ENCODE peak calls at places on chromosomes 7 and 10, in seven cellular contexts. M is mucosa of descending colon, Q is choroid plexus epithelial cell, H is HS-5, O is neural crest cell, U is NCI-H526 treated with DMSO at 0.1 percent for 48 hours, P is upper lobe of right lung. K is an unnamed sample.

GRCh38 chr7:142867398-142868187 is 12.7 kb downstream of the EPHB6 start:
- DNase-seq in M (no peak), Q (no peak), H (no peak), O (no peak), U (no peak), P (no peak), K (no peak)

GRCh38 chr7:42978496-42978895 is 46.3 kb downstream of the MRPL32 start:
- DNase-seq in M (no peak), Q (peak), H (no peak), O (no peak), U (no peak), P (no peak), K (no peak)

GRCh38 chr10:99682032-99682431 is 22.7 kb downstream of the ENTPD7 start:
- DNase-seq in M (no peak), Q (no peak), H (no peak), O (no peak), U (no peak), P (no peak), K (no peak)

GRCh38 chr7:37531225-37531624 is 82.6 kb upstream of the ELMO1 start:
- DNase-seq in M (no peak), Q (no peak), H (no peak), O (no peak), U (no peak), P (no peak), K (no peak)

GRCh38 chr7:17716816-17717215 is 223.5 kb downstream of the SNX13 start:
- DNase-seq in M (no peak), Q (no peak), H (no peak), O (no peak), U (no peak), P (no peak), K (no peak)

GRCh38 chr10:91197044-91197651 is 23.3 kb upstream of the PCGF5 start:
- DNase-seq in M (no peak), Q (peak), H (no peak), O (no peak), U (no peak), P (no peak), K (peak)

GRCh38 chr7:92039900-92040299 is 94.4 kb downstream of the CYP51A1 start:
- DNase-seq in M (no peak), Q (no peak), H (no peak), O (no peak), U (no peak), P (no peak), K (no peak)

GRCh38 chr7:50957427-50957826 is 174.7 kb upstream of the GRB10 start:
- DNase-seq in M (no peak), Q (no peak), H (no peak), O (no peak), U (no peak), P (no peak), K (no peak)

GRCh38 chr10:129670124-129670523 is 203.1 kb downstream of the MGMT start:
- DNase-seq in M (no peak), Q (no peak), H (no peak), O (no peak), U (no peak), P (no peak), K (no peak)

GRCh38 chr7:40306596-40306995 is 171.8 kb downstream of the SUGCT start:
- DNase-seq in M (no peak), Q (peak), H (no peak), O (no peak), U (no peak), P (no peak), K (no peak)

GRCh38 chr10:88117869-88118632 is 254.6 kb downstream of the PTEN start:
- DNase-seq in M (peak), Q (peak), H (no peak), O (no peak), U (no peak), P (no peak), K (no peak)

GRCh38 chr7:93364806-93365205 is 132.6 kb downstream of the VPS50 start:
- DNase-seq in M (no peak), Q (no peak), H (no peak), O (no peak), U (no peak), P (no peak), K (no peak)

GRCh38 chr7:135558337-135558767 is 635 bp downstream of the NUP205 start:
- DNase-seq in M (peak), Q (peak), H (peak), O (peak), U (peak), P (peak), K (no peak)

GRCh38 chr7:30019960-30020359 is 6.5 kb downstream of the FKBP14 start:
- DNase-seq in M (no peak), Q (no peak), H (no peak), O (no peak), U (no peak), P (no peak), K (no peak)

GRCh38 chr7:150311711-150312110 is 11.4 kb upstream of the LRRC61 start:
- DNase-seq in M (no peak), Q (peak), H (no peak), O (no peak), U (no peak), P (no peak), K (no peak)

GRCh38 chr10:69241575-69241974 is 21.4 kb downstream of the HKDC1 start:
- DNase-seq in M (no peak), Q (no peak), H (no peak), O (no peak), U (no peak), P (no peak), K (peak)

GRCh38 chr10:133316266-133316665 is 7.6 kb downstream of the ZNF511 start:
- DNase-seq in M (no peak), Q (no peak), H (no peak), O (no peak), U (no peak), P (no peak), K (no peak)

GRCh38 chr7:130394421-130395188 is 14.3 kb downstream of the CPA1 start:
- DNase-seq in M (no peak), Q (no peak), H (no peak), O (no peak), U (no peak), P (no peak), K (no peak)

GRCh38 chr7:77330169-77330882 is 85.8 kb downstream of the GSAP start:
- DNase-seq in M (no peak), Q (no peak), H (peak), O (no peak), U (no peak), P (no peak), K (no peak)

GRCh38 chr7:64618785-64619456 is 47.0 kb upstream of the ZNF107 start:
- DNase-seq in M (peak), Q (peak), H (no peak), O (peak), U (peak), P (no peak), K (no peak)

GRCh38 chr7:1966631-1967200 is 266.0 kb downstream of the MAD1L1 start:
- DNase-seq in M (no peak), Q (no peak), H (no peak), O (no peak), U (no peak), P (peak), K (peak)

GRCh38 chr10:45111509-45111908 is 110.8 kb downstream of the ZNF22 start:
- DNase-seq in M (no peak), Q (no peak), H (no peak), O (no peak), U (no peak), P (no peak), K (no peak)

GRCh38 chr10:123427386-123427785 is 238.8 kb upstream of the GPR26 start:
- DNase-seq in M (no peak), Q (no peak), H (no peak), O (no peak), U (no peak), P (no peak), K (no peak)

GRCh38 chr7:140214075-140214684 is 37.4 kb upstream of the KDM7A start:
- DNase-seq in M (peak), Q (peak), H (no peak), O (no peak), U (no peak), P (no peak), K (no peak)

GRCh38 chr7:69597278-69598076 is 798 bp upstream of the AUTS2 start:
- DNase-seq in M (peak), Q (no peak), H (no peak), O (peak), U (peak), P (peak), K (peak)

GRCh38 chr10:103849212-103849877 is 6.0 kb downstream of the SH3PXD2A start:
- DNase-seq in M (no peak), Q (no peak), H (no peak), O (no peak), U (no peak), P (no peak), K (peak)

GRCh38 chr10:3372284-3372683 is 199.7 kb upstream of the PITRM1 start:
- DNase-seq in M (peak), Q (peak), H (no peak), O (no peak), U (no peak), P (no peak), K (no peak)

GRCh38 chr7:45923818-45924217 is 2.7 kb upstream of the IGFBP3 start:
- DNase-seq in M (no peak), Q (no peak), H (no peak), O (no peak), U (no peak), P (no peak), K (no peak)

GRCh38 chr10:100518761-100519241 is 860 bp downstream of the SEC31B start:
- DNase-seq in M (peak), Q (peak), H (no peak), O (peak), U (peak), P (no peak), K (no peak)

GRCh38 chr10:78963074-78964034 is 105.4 kb upstream of the ZMIZ1 start:
- DNase-seq in M (no peak), Q (no peak), H (no peak), O (no peak), U (no peak), P (no peak), K (no peak)

K was measured in posterior vena cava.